ENCODE peak calls at places on chromosomes 3 and 15, in five cellular contexts. One of them, this sample, is unnamed.

GRCh38 chr15:52021128-52021671 is 2.2 kb downstream of the MAPK6 start:
- DNase-seq in lower leg skin: no peak
- DNase-seq in fibroblast of mammary gland: peak
- DNase-seq in AG10803: peak
- DNase-seq in HepG2: peak
- DNase-seq in this sample: peak

GRCh38 chr15:59439571-59439970 is 1.6 kb downstream of the FAM81A start:
- DNase-seq in lower leg skin: no peak
- DNase-seq in fibroblast of mammary gland: no peak
- DNase-seq in AG10803: no peak
- DNase-seq in HepG2: no peak
- DNase-seq in this sample: no peak

GRCh38 chr3:8529738-8530525 is 28.3 kb downstream of the LMCD1 start:
- DNase-seq in lower leg skin: no peak
- DNase-seq in fibroblast of mammary gland: peak
- DNase-seq in AG10803: no peak
- DNase-seq in HepG2: no peak
- DNase-seq in this sample: no peak

GRCh38 chr3:27279153-27279552 is 90.0 kb downstream of the NEK10 start:
- DNase-seq in lower leg skin: no peak
- DNase-seq in fibroblast of mammary gland: peak
- DNase-seq in AG10803: peak
- DNase-seq in HepG2: no peak
- DNase-seq in this sample: no peak

GRCh38 chr15:29668120-29668602 is 154.1 kb downstream of the TJP1 start:
- DNase-seq in lower leg skin: no peak
- DNase-seq in fibroblast of mammary gland: peak
- DNase-seq in AG10803: peak
- DNase-seq in HepG2: peak
- DNase-seq in this sample: no peak

GRCh38 chr15:48865387-48866079 is 12.4 kb upstream of the EID1 start:
- DNase-seq in lower leg skin: no peak
- DNase-seq in fibroblast of mammary gland: peak
- DNase-seq in AG10803: peak
- DNase-seq in HepG2: no peak
- DNase-seq in this sample: no peak

GRCh38 chr3:112894258-112894657 is 47.6 kb upstream of the CD200R1L start:
- DNase-seq in lower leg skin: no peak
- DNase-seq in fibroblast of mammary gland: peak
- DNase-seq in AG10803: peak
- DNase-seq in HepG2: no peak
- DNase-seq in this sample: no peak

GRCh38 chr3:22245122-22245521 is 494.1 kb upstream of the ZNF385D start:
- DNase-seq in lower leg skin: no peak
- DNase-seq in fibroblast of mammary gland: peak
- DNase-seq in AG10803: peak
- DNase-seq in HepG2: no peak
- DNase-seq in this sample: no peak

GRCh38 chr15:101498731-101499480 is 9.4 kb upstream of the PCSK6 start:
- DNase-seq in lower leg skin: peak
- DNase-seq in fibroblast of mammary gland: no peak
- DNase-seq in AG10803: no peak
- DNase-seq in HepG2: no peak
- DNase-seq in this sample: peak

GRCh38 chr3:133573054-133573628 is 345 bp upstream of the CDV3 start:
- DNase-seq in lower leg skin: peak
- DNase-seq in fibroblast of mammary gland: peak
- DNase-seq in AG10803: peak
- DNase-seq in HepG2: peak
- DNase-seq in this sample: peak

GRCh38 chr3:30630238-30631030 is 24.0 kb downstream of the TGFBR2 start:
- DNase-seq in lower leg skin: no peak
- DNase-seq in fibroblast of mammary gland: no peak
- DNase-seq in AG10803: no peak
- DNase-seq in HepG2: no peak
- DNase-seq in this sample: no peak

GRCh38 chr3:9153763-9154601 is 95.5 kb downstream of the SRGAP3 start:
- DNase-seq in lower leg skin: peak
- DNase-seq in fibroblast of mammary gland: peak
- DNase-seq in AG10803: peak
- DNase-seq in HepG2: no peak
- DNase-seq in this sample: no peak

GRCh38 chr15:74200394-74200793 is 2.2 kb downstream of the STRA6 start:
- DNase-seq in lower leg skin: no peak
- DNase-seq in fibroblast of mammary gland: peak
- DNase-seq in AG10803: peak
- DNase-seq in HepG2: no peak
- DNase-seq in this sample: peak

GRCh38 chr15:90209591-90209990 is 8.5 kb downstream of the SEMA4B start:
- DNase-seq in lower leg skin: no peak
- DNase-seq in fibroblast of mammary gland: no peak
- DNase-seq in AG10803: no peak
- DNase-seq in HepG2: no peak
- DNase-seq in this sample: peak

GRCh38 chr15:80106051-80106450 is 46.6 kb downstream of the ZFAND6 start:
- DNase-seq in lower leg skin: no peak
- DNase-seq in fibroblast of mammary gland: peak
- DNase-seq in AG10803: peak
- DNase-seq in HepG2: no peak
- DNase-seq in this sample: no peak

GRCh38 chr15:44427756-44428724 is 611 bp downstream of the CTDSPL2 start:
- DNase-seq in lower leg skin: no peak
- DNase-seq in fibroblast of mammary gland: peak
- DNase-seq in AG10803: peak
- DNase-seq in HepG2: peak
- DNase-seq in this sample: no peak

DNA sequence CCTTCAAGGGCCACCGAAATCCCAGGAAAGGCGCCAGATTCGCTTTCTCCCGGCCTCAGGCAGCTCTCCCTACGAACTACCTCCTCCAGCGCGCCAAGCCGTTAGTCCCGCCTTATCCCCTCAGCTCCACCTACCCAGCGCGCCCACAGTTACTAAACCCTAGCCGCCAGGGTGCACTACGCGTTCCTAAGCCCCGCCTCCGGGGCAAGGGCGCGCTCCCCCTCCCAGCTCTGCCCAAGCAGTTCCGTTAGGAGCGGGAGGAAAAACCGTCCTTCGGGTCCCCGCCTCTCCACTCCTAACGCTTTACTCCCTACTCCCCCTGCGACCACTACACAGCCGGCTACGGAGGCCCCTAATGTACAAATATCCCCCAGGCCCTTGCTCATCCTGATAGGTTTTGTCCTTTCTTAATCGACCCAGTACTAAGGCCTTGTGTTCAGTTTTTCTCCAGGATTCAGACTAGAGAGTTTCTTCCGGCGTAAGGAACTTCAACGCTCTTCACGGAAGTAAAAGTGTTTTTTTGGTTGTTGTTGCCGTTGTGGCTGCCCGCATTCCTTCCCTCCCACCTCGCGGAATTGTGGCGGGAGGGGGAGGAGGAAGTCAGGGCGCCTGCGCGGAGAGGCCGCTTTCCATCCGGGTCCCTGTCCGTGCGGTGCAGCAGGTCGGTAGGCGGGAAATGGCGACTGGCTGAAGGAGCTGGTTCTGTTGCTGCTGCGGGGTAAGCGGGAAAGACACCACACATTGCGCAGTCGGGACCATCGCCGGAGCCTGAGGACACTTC is at the start of gene CTDSPL2:
- DNase-seq in lower leg skin: peak
- DNase-seq in fibroblast of mammary gland: peak
- DNase-seq in AG10803: peak
- DNase-seq in HepG2: peak
- DNase-seq in this sample: peak
- TF ChIP-seq CTCF in lower leg skin: no peak
- TF ChIP-seq CTCF in fibroblast of mammary gland: peak
- TF ChIP-seq CTCF in AG10803: no peak
- TF ChIP-seq CTCF in HepG2: peak
- TF ChIP-seq CTCF in this sample: peak

GRCh38 chr3:159091936-159092335 is 290.1 kb downstream of the MFSD1 start:
- DNase-seq in lower leg skin: no peak
- DNase-seq in fibroblast of mammary gland: peak
- DNase-seq in AG10803: no peak
- DNase-seq in HepG2: no peak
- DNase-seq in this sample: no peak
- TF ChIP-seq CTCF in lower leg skin: no peak
- TF ChIP-seq CTCF in fibroblast of mammary gland: peak
- TF ChIP-seq CTCF in AG10803: no peak
- TF ChIP-seq CTCF in HepG2: no peak
- TF ChIP-seq CTCF in this sample: no peak

GRCh38 chr3:138945646-138946553 is 1.0 kb downstream of the FOXL2 start:
- DNase-seq in lower leg skin: peak
- DNase-seq in fibroblast of mammary gland: peak
- DNase-seq in AG10803: peak
- DNase-seq in HepG2: no peak
- DNase-seq in this sample: no peak
- TF ChIP-seq CTCF in lower leg skin: no peak
- TF ChIP-seq CTCF in fibroblast of mammary gland: peak
- TF ChIP-seq CTCF in AG10803: peak
- TF ChIP-seq CTCF in HepG2: no peak
- TF ChIP-seq CTCF in this sample: peak

GRCh38 chr3:25486932-25487331 is 58.9 kb downstream of the RARB start:
- DNase-seq in lower leg skin: no peak
- DNase-seq in fibroblast of mammary gland: no peak
- DNase-seq in AG10803: no peak
- DNase-seq in HepG2: no peak
- DNase-seq in this sample: no peak
- TF ChIP-seq CTCF in lower leg skin: no peak
- TF ChIP-seq CTCF in fibroblast of mammary gland: no peak
- TF ChIP-seq CTCF in AG10803: no peak
- TF ChIP-seq CTCF in HepG2: no peak
- TF ChIP-seq CTCF in this sample: no peak

DNA sequence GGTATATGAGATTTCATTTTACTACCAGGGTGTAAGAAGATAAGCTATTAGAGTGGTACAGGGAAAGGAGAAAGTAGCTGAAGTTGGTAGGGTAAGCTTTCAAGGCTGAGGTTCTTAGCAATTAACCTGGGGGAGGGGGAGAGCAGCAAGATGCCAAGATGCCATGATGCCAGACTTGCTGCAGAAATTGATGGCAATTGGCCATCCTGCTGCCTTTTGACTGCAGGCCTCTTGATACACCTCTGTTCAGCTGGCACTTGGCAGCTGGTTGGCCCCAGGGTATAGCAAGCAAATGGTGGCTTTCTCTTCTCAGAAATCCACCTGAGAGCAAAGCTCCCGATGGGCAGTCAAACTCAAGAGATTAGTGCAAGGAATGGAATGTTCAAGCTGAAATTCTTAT is 21.4 kb upstream of the DPH6 start:
- DNase-seq in lower leg skin: no peak
- DNase-seq in fibroblast of mammary gland: no peak
- DNase-seq in AG10803: no peak
- DNase-seq in HepG2: no peak
- DNase-seq in this sample: no peak
- TF ChIP-seq CTCF in lower leg skin: no peak
- TF ChIP-seq CTCF in fibroblast of mammary gland: no peak
- TF ChIP-seq CTCF in AG10803: no peak
- TF ChIP-seq CTCF in HepG2: no peak
- TF ChIP-seq CTCF in this sample: no peak

GRCh38 chr3:172199850-172200369 is 160.5 kb downstream of the FNDC3B start:
- DNase-seq in lower leg skin: no peak
- DNase-seq in fibroblast of mammary gland: no peak
- DNase-seq in AG10803: no peak
- DNase-seq in HepG2: no peak
- DNase-seq in this sample: no peak

GRCh38 chr3:172201136-172201989 is 162.0 kb downstream of the FNDC3B start:
- DNase-seq in lower leg skin: peak
- DNase-seq in fibroblast of mammary gland: peak
- DNase-seq in AG10803: peak
- DNase-seq in HepG2: no peak
- DNase-seq in this sample: no peak

GRCh38 chr3:172202797-172203196 is 163.4 kb downstream of the FNDC3B start:
- DNase-seq in lower leg skin: no peak
- DNase-seq in fibroblast of mammary gland: no peak
- DNase-seq in AG10803: no peak
- DNase-seq in HepG2: no peak
- DNase-seq in this sample: no peak

GRCh38 chr3:172203522-172204258 is 164.3 kb downstream of the FNDC3B start:
- DNase-seq in lower leg skin: no peak
- DNase-seq in fibroblast of mammary gland: peak
- DNase-seq in AG10803: peak
- DNase-seq in HepG2: peak
- DNase-seq in this sample: no peak

GRCh38 chr3:172201990-172202318 is 162.6 kb downstream of the FNDC3B start:
- DNase-seq in lower leg skin: no peak
- DNase-seq in fibroblast of mammary gland: peak
- DNase-seq in AG10803: peak
- DNase-seq in HepG2: no peak
- DNase-seq in this sample: no peak
- TF ChIP-seq CTCF in lower leg skin: no peak
- TF ChIP-seq CTCF in fibroblast of mammary gland: peak
- TF ChIP-seq CTCF in AG10803: peak
- TF ChIP-seq CTCF in HepG2: no peak
- TF ChIP-seq CTCF in this sample: no peak

GRCh38 chr3:151305081-151305777 is 11.4 kb downstream of the GPR87 start:
- DNase-seq in lower leg skin: peak
- DNase-seq in fibroblast of mammary gland: peak
- DNase-seq in AG10803: peak
- DNase-seq in HepG2: peak
- DNase-seq in this sample: no peak
- TF ChIP-seq CTCF in lower leg skin: no peak
- TF ChIP-seq CTCF in fibroblast of mammary gland: peak
- TF ChIP-seq CTCF in AG10803: peak
- TF ChIP-seq CTCF in HepG2: peak
- TF ChIP-seq CTCF in this sample: no peak

GRCh38 chr3:37308247-37308646 is 133.9 kb upstream of the LRRFIP2 start:
- DNase-seq in lower leg skin: no peak
- DNase-seq in fibroblast of mammary gland: peak
- DNase-seq in AG10803: peak
- DNase-seq in HepG2: peak
- DNase-seq in this sample: peak
- TF ChIP-seq CTCF in lower leg skin: no peak
- TF ChIP-seq CTCF in fibroblast of mammary gland: peak
- TF ChIP-seq CTCF in AG10803: peak
- TF ChIP-seq CTCF in HepG2: no peak
- TF ChIP-seq CTCF in this sample: peak

GRCh38 chr3:127547761-127548605 is 42.5 kb downstream of the TPRA1 start:
- DNase-seq in lower leg skin: peak
- DNase-seq in fibroblast of mammary gland: peak
- DNase-seq in AG10803: peak
- DNase-seq in HepG2: peak
- DNase-seq in this sample: peak
- TF ChIP-seq CTCF in lower leg skin: no peak
- TF ChIP-seq CTCF in fibroblast of mammary gland: peak
- TF ChIP-seq CTCF in AG10803: peak
- TF ChIP-seq CTCF in HepG2: peak
- TF ChIP-seq CTCF in this sample: peak

This sample was measured in GM13977.